ENCODE peak calls at places on chromosomes 1 and 21, in eight cellular contexts. One of them, this sample, is unnamed. For H3K36me3, the result is how much of the 10 kb centered on the place peaks cover.

GRCh38 chr1:20439282-20439681 is 46.7 kb downstream of the CAMK2N1 start:
- DNase-seq in mesendoderm: peak
- DNase-seq in neuronal stem cell: no peak
- DNase-seq in hepatocyte: peak
- DNase-seq in Panc1: no peak
- DNase-seq in upper lobe of right lung: no peak
- DNase-seq in Caco-2: no peak
- DNase-seq in mammary epithelial cell: peak
- DNase-seq in this sample: no peak

GRCh38 chr1:200372095-200372884 is 37.5 kb downstream of the ZNF281 start:
- DNase-seq in mesendoderm: peak
- DNase-seq in neuronal stem cell: no peak
- DNase-seq in hepatocyte: peak
- DNase-seq in Panc1: peak
- DNase-seq in upper lobe of right lung: no peak
- DNase-seq in Caco-2: peak
- DNase-seq in mammary epithelial cell: peak
- DNase-seq in this sample: no peak

GRCh38 chr1:228397454-228397786 is 9.2 kb downstream of the TRIM11 start:
- DNase-seq in mesendoderm: no peak
- DNase-seq in neuronal stem cell: no peak
- DNase-seq in hepatocyte: no peak
- DNase-seq in Panc1: no peak
- DNase-seq in upper lobe of right lung: peak
- DNase-seq in Caco-2: peak
- DNase-seq in mammary epithelial cell: no peak
- DNase-seq in this sample: no peak

GRCh38 chr1:156534424-156535060 is 34.0 kb upstream of the MEF2D start:
- DNase-seq in mesendoderm: no peak
- DNase-seq in neuronal stem cell: no peak
- DNase-seq in hepatocyte: no peak
- DNase-seq in Panc1: no peak
- DNase-seq in upper lobe of right lung: peak
- DNase-seq in Caco-2: no peak
- DNase-seq in mammary epithelial cell: no peak
- DNase-seq in this sample: no peak

GRCh38 chr1:158203693-158204457 is 23.2 kb downstream of the CD1D start:
- DNase-seq in mesendoderm: peak
- DNase-seq in neuronal stem cell: peak
- DNase-seq in hepatocyte: peak
- DNase-seq in Panc1: peak
- DNase-seq in upper lobe of right lung: no peak
- DNase-seq in Caco-2: no peak
- DNase-seq in mammary epithelial cell: peak
- DNase-seq in this sample: peak

GRCh38 chr1:179021873-179022272 is 3.8 kb upstream of the FAM20B start:
- DNase-seq in mesendoderm: no peak
- DNase-seq in neuronal stem cell: no peak
- DNase-seq in hepatocyte: no peak
- DNase-seq in Panc1: no peak
- DNase-seq in upper lobe of right lung: no peak
- DNase-seq in Caco-2: no peak
- DNase-seq in mammary epithelial cell: no peak
- DNase-seq in this sample: no peak

GRCh38 chr1:167936930-167937708 is at the start of gene MPC2:
- DNase-seq in mesendoderm: peak
- DNase-seq in neuronal stem cell: peak
- DNase-seq in hepatocyte: peak
- DNase-seq in Panc1: peak
- DNase-seq in upper lobe of right lung: peak
- DNase-seq in Caco-2: peak
- DNase-seq in mammary epithelial cell: peak
- DNase-seq in this sample: peak

GRCh38 chr1:232667094-232667780 is 37.3 kb upstream of the SIPA1L2 start:
- DNase-seq in mesendoderm: no peak
- DNase-seq in neuronal stem cell: no peak
- DNase-seq in hepatocyte: no peak
- DNase-seq in Panc1: no peak
- DNase-seq in upper lobe of right lung: no peak
- DNase-seq in Caco-2: no peak
- DNase-seq in mammary epithelial cell: no peak
- DNase-seq in this sample: no peak

GRCh38 chr21:32771134-32771523 is 426 bp downstream of the PAXBP1 start:
- DNase-seq in mesendoderm: peak
- DNase-seq in neuronal stem cell: no peak
- DNase-seq in hepatocyte: peak
- DNase-seq in Panc1: no peak
- DNase-seq in upper lobe of right lung: peak
- DNase-seq in Caco-2: peak
- DNase-seq in mammary epithelial cell: peak
- DNase-seq in this sample: no peak

DNA sequence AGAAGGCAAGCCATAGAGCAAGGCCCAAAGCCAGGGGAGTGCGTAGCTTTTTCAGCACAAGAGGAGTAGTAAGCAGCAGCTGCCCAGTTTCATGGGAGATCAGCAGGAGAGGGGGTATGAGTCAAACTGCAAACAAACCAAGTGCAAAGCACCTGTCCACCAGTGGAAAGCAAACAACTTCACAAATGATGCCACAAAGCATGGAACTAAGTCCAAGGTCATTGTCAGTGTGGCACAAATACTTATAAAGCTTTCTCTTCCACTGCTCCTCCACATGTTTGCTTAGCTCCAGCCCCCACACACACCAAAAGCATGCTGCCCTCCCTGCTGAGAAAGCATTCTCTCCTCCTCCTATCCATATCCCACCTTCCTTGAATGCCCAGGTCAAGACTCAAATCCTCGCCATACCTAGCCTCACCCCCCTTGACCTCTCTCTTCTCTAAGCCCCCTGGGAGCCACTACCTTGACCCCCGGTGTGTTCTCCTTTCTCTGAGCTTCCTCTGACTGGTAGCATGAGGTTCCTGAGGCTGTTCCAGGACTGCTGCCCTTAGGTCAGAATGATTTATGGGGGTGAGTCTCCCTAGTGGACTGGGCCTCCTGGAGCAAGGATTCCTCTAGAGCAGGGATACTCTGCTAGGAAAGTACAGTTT is 70.4 kb downstream of the DMAP1 start:
- DNase-seq in mesendoderm: no peak
- DNase-seq in neuronal stem cell: no peak
- DNase-seq in hepatocyte: peak
- DNase-seq in Panc1: no peak
- DNase-seq in upper lobe of right lung: no peak
- DNase-seq in Caco-2: no peak
- DNase-seq in mammary epithelial cell: no peak
- DNase-seq in this sample: no peak
- H3K36me3 ChIP-seq in mesendoderm: under half
- H3K36me3 ChIP-seq in neuronal stem cell: half or more
- H3K36me3 ChIP-seq in hepatocyte: under half
- H3K36me3 ChIP-seq in Panc1: under half
- H3K36me3 ChIP-seq in upper lobe of right lung: under half
- H3K36me3 ChIP-seq in Caco-2: under half
- H3K36me3 ChIP-seq in mammary epithelial cell: under half
- H3K36me3 ChIP-seq in this sample: half or more

DNA sequence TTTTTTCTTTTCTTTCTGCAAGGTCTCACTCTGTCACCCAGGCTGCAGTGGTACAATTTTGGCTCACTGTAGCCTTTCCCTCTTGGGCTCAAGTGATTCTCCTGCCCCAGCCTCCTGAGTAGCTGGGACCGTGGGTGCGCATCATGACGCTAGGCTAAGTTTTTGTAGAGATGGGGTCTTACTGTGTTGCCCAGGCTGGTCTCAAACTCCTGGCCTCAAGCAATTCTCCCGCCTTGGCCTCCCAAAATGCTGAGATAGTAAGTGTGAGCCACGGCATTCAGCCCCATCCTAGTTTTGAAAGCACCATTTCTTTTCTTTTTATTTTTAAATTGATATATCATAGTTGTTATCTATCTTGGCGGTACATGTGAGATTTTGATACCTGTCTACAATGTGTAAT is 140.6 kb downstream of the GALNT2 start:
- DNase-seq in mesendoderm: no peak
- DNase-seq in neuronal stem cell: no peak
- DNase-seq in hepatocyte: no peak
- DNase-seq in Panc1: no peak
- DNase-seq in upper lobe of right lung: no peak
- DNase-seq in Caco-2: no peak
- DNase-seq in mammary epithelial cell: no peak
- DNase-seq in this sample: no peak
- H3K36me3 ChIP-seq in mesendoderm: under half
- H3K36me3 ChIP-seq in neuronal stem cell: under half
- H3K36me3 ChIP-seq in hepatocyte: under half
- H3K36me3 ChIP-seq in Panc1: under half
- H3K36me3 ChIP-seq in upper lobe of right lung: under half
- H3K36me3 ChIP-seq in Caco-2: under half
- H3K36me3 ChIP-seq in mammary epithelial cell: under half
- H3K36me3 ChIP-seq in this sample: under half

GRCh38 chr21:46399129-46399528 is 59.6 kb upstream of the DIP2A start:
- DNase-seq in mesendoderm: no peak
- DNase-seq in neuronal stem cell: no peak
- DNase-seq in hepatocyte: no peak
- DNase-seq in Panc1: no peak
- DNase-seq in upper lobe of right lung: no peak
- DNase-seq in Caco-2: no peak
- DNase-seq in mammary epithelial cell: no peak
- DNase-seq in this sample: no peak

GRCh38 chr21:46402421-46402820 is 56.3 kb upstream of the DIP2A start:
- DNase-seq in mesendoderm: peak
- DNase-seq in neuronal stem cell: no peak
- DNase-seq in hepatocyte: no peak
- DNase-seq in Panc1: no peak
- DNase-seq in upper lobe of right lung: no peak
- DNase-seq in Caco-2: no peak
- DNase-seq in mammary epithelial cell: no peak
- DNase-seq in this sample: peak

GRCh38 chr21:46399686-46400085 is 59.0 kb upstream of the DIP2A start:
- DNase-seq in mesendoderm: no peak
- DNase-seq in neuronal stem cell: no peak
- DNase-seq in hepatocyte: no peak
- DNase-seq in Panc1: no peak
- DNase-seq in upper lobe of right lung: no peak
- DNase-seq in Caco-2: no peak
- DNase-seq in mammary epithelial cell: peak
- DNase-seq in this sample: no peak

GRCh38 chr21:46404306-46404705 is 54.4 kb upstream of the DIP2A start:
- DNase-seq in mesendoderm: no peak
- DNase-seq in neuronal stem cell: no peak
- DNase-seq in hepatocyte: no peak
- DNase-seq in Panc1: no peak
- DNase-seq in upper lobe of right lung: no peak
- DNase-seq in Caco-2: no peak
- DNase-seq in mammary epithelial cell: no peak
- DNase-seq in this sample: no peak

GRCh38 chr21:46401186-46401910 is 57.3 kb upstream of the DIP2A start:
- DNase-seq in mesendoderm: no peak
- DNase-seq in neuronal stem cell: no peak
- DNase-seq in hepatocyte: no peak
- DNase-seq in Panc1: no peak
- DNase-seq in upper lobe of right lung: no peak
- DNase-seq in Caco-2: no peak
- DNase-seq in mammary epithelial cell: no peak
- DNase-seq in this sample: no peak
- H3K36me3 ChIP-seq in mesendoderm: under half
- H3K36me3 ChIP-seq in neuronal stem cell: half or more
- H3K36me3 ChIP-seq in hepatocyte: under half
- H3K36me3 ChIP-seq in Panc1: under half
- H3K36me3 ChIP-seq in upper lobe of right lung: half or more
- H3K36me3 ChIP-seq in Caco-2: under half
- H3K36me3 ChIP-seq in mammary epithelial cell: under half
- H3K36me3 ChIP-seq in this sample: half or more

GRCh38 chr1:225921734-225922709 is 2.0 kb downstream of the PYCR2 start:
- DNase-seq in mesendoderm: no peak
- DNase-seq in neuronal stem cell: no peak
- DNase-seq in hepatocyte: no peak
- DNase-seq in Panc1: no peak
- DNase-seq in upper lobe of right lung: no peak
- DNase-seq in Caco-2: no peak
- DNase-seq in mammary epithelial cell: peak
- DNase-seq in this sample: no peak
- H3K36me3 ChIP-seq in mesendoderm: under half
- H3K36me3 ChIP-seq in neuronal stem cell: half or more
- H3K36me3 ChIP-seq in hepatocyte: under half
- H3K36me3 ChIP-seq in Panc1: under half
- H3K36me3 ChIP-seq in upper lobe of right lung: under half
- H3K36me3 ChIP-seq in Caco-2: under half
- H3K36me3 ChIP-seq in mammary epithelial cell: under half
- H3K36me3 ChIP-seq in this sample: under half

This sample was measured in WERI-Rb-1.